ENCODE peak calls at places on chromosomes 16 and 17, in ten cellular contexts. One of them, this sample, is unnamed.

GRCh38 chr16:76956394-76956793 is 234.6 kb upstream of the MON1B start:
- DNase-seq in mesothelial cell of epicardium: no peak
- DNase-seq in epithelial cell of proximal tubule: no peak
- DNase-seq in GM10248: no peak
- DNase-seq in IMR-90: no peak
- DNase-seq in chondrocyte: no peak
- DNase-seq in thoracic aorta: no peak
- DNase-seq in left ventricle myocardium inferior: no peak
- DNase-seq in RWPE1: no peak
- DNase-seq in A549: no peak
- DNase-seq in this sample: no peak

GRCh38 chr16:75702247-75702646 is 986 bp upstream of the DUXB start:
- DNase-seq in mesothelial cell of epicardium: no peak
- DNase-seq in epithelial cell of proximal tubule: no peak
- DNase-seq in GM10248: no peak
- DNase-seq in IMR-90: no peak
- DNase-seq in chondrocyte: no peak
- DNase-seq in thoracic aorta: no peak
- DNase-seq in left ventricle myocardium inferior: no peak
- DNase-seq in RWPE1: peak
- DNase-seq in A549: no peak
- DNase-seq in this sample: no peak

GRCh38 chr17:64017381-64017980 is 3.0 kb downstream of the ICAM2 start:
- DNase-seq in mesothelial cell of epicardium: no peak
- DNase-seq in epithelial cell of proximal tubule: no peak
- DNase-seq in GM10248: no peak
- DNase-seq in IMR-90: no peak
- DNase-seq in chondrocyte: no peak
- DNase-seq in thoracic aorta: no peak
- DNase-seq in left ventricle myocardium inferior: no peak
- DNase-seq in RWPE1: no peak
- DNase-seq in A549: no peak
- DNase-seq in this sample: no peak

GRCh38 chr17:82020874-82021727 is 1.6 kb downstream of the CENPX start:
- DNase-seq in mesothelial cell of epicardium: peak
- DNase-seq in epithelial cell of proximal tubule: peak
- DNase-seq in GM10248: peak
- DNase-seq in IMR-90: peak
- DNase-seq in chondrocyte: no peak
- DNase-seq in thoracic aorta: no peak
- DNase-seq in left ventricle myocardium inferior: peak
- DNase-seq in RWPE1: peak
- DNase-seq in A549: peak
- DNase-seq in this sample: no peak

GRCh38 chr17:19707728-19708221 is 8.6 kb downstream of the SLC47A2 start:
- DNase-seq in mesothelial cell of epicardium: no peak
- DNase-seq in epithelial cell of proximal tubule: no peak
- DNase-seq in GM10248: no peak
- DNase-seq in IMR-90: no peak
- DNase-seq in chondrocyte: no peak
- DNase-seq in thoracic aorta: no peak
- DNase-seq in left ventricle myocardium inferior: no peak
- DNase-seq in RWPE1: no peak
- DNase-seq in A549: no peak
- DNase-seq in this sample: no peak

GRCh38 chr17:42543190-42544079 is 7.4 kb downstream of the NAGLU start:
- DNase-seq in mesothelial cell of epicardium: no peak
- DNase-seq in epithelial cell of proximal tubule: no peak
- DNase-seq in GM10248: no peak
- DNase-seq in IMR-90: no peak
- DNase-seq in chondrocyte: no peak
- DNase-seq in thoracic aorta: no peak
- DNase-seq in left ventricle myocardium inferior: no peak
- DNase-seq in RWPE1: no peak
- DNase-seq in A549: no peak
- DNase-seq in this sample: no peak

GRCh38 chr16:88968589-88969280 is 8.3 kb downstream of the CBFA2T3 start:
- DNase-seq in mesothelial cell of epicardium: no peak
- DNase-seq in epithelial cell of proximal tubule: no peak
- DNase-seq in GM10248: no peak
- DNase-seq in IMR-90: no peak
- DNase-seq in chondrocyte: no peak
- DNase-seq in thoracic aorta: no peak
- DNase-seq in left ventricle myocardium inferior: no peak
- DNase-seq in RWPE1: no peak
- DNase-seq in A549: no peak
- DNase-seq in this sample: no peak

GRCh38 chr16:14346278-14347142 is 275.4 kb downstream of the MRTFB start:
- DNase-seq in mesothelial cell of epicardium: no peak
- DNase-seq in epithelial cell of proximal tubule: no peak
- DNase-seq in GM10248: no peak
- DNase-seq in IMR-90: no peak
- DNase-seq in chondrocyte: no peak
- DNase-seq in thoracic aorta: no peak
- DNase-seq in left ventricle myocardium inferior: no peak
- DNase-seq in RWPE1: no peak
- DNase-seq in A549: no peak
- DNase-seq in this sample: no peak

GRCh38 chr17:64679710-64680216 is 17.7 kb upstream of the SMURF2 start:
- DNase-seq in mesothelial cell of epicardium: no peak
- DNase-seq in epithelial cell of proximal tubule: peak
- DNase-seq in GM10248: no peak
- DNase-seq in IMR-90: peak
- DNase-seq in chondrocyte: no peak
- DNase-seq in thoracic aorta: no peak
- DNase-seq in left ventricle myocardium inferior: no peak
- DNase-seq in RWPE1: peak
- DNase-seq in A549: peak
- DNase-seq in this sample: no peak

GRCh38 chr16:11487289-11487688 is 99.4 kb downstream of the LITAF start:
- DNase-seq in mesothelial cell of epicardium: no peak
- DNase-seq in epithelial cell of proximal tubule: no peak
- DNase-seq in GM10248: no peak
- DNase-seq in IMR-90: no peak
- DNase-seq in chondrocyte: no peak
- DNase-seq in thoracic aorta: no peak
- DNase-seq in left ventricle myocardium inferior: no peak
- DNase-seq in RWPE1: no peak
- DNase-seq in A549: no peak
- DNase-seq in this sample: no peak

GRCh38 chr16:11488304-11488703 is 98.4 kb downstream of the LITAF start:
- DNase-seq in mesothelial cell of epicardium: no peak
- DNase-seq in epithelial cell of proximal tubule: no peak
- DNase-seq in GM10248: no peak
- DNase-seq in IMR-90: no peak
- DNase-seq in chondrocyte: no peak
- DNase-seq in thoracic aorta: no peak
- DNase-seq in left ventricle myocardium inferior: no peak
- DNase-seq in RWPE1: no peak
- DNase-seq in A549: no peak
- DNase-seq in this sample: no peak

GRCh38 chr16:11482946-11483748 is 103.6 kb downstream of the LITAF start:
- DNase-seq in mesothelial cell of epicardium: no peak
- DNase-seq in epithelial cell of proximal tubule: no peak
- DNase-seq in GM10248: no peak
- DNase-seq in IMR-90: no peak
- DNase-seq in chondrocyte: no peak
- DNase-seq in thoracic aorta: no peak
- DNase-seq in left ventricle myocardium inferior: no peak
- DNase-seq in RWPE1: no peak
- DNase-seq in A549: no peak
- DNase-seq in this sample: no peak

GRCh38 chr16:11484691-11485258 is 101.9 kb downstream of the LITAF start:
- DNase-seq in mesothelial cell of epicardium: no peak
- DNase-seq in epithelial cell of proximal tubule: no peak
- DNase-seq in GM10248: no peak
- DNase-seq in IMR-90: peak
- DNase-seq in chondrocyte: no peak
- DNase-seq in thoracic aorta: no peak
- DNase-seq in left ventricle myocardium inferior: no peak
- DNase-seq in RWPE1: no peak
- DNase-seq in A549: no peak
- DNase-seq in this sample: no peak

GRCh38 chr16:11485676-11486075 is 101.0 kb downstream of the LITAF start:
- DNase-seq in mesothelial cell of epicardium: no peak
- DNase-seq in epithelial cell of proximal tubule: no peak
- DNase-seq in GM10248: no peak
- DNase-seq in IMR-90: no peak
- DNase-seq in chondrocyte: no peak
- DNase-seq in thoracic aorta: no peak
- DNase-seq in left ventricle myocardium inferior: no peak
- DNase-seq in RWPE1: no peak
- DNase-seq in A549: no peak
- DNase-seq in this sample: no peak
- TF ChIP-seq CTCF in mesothelial cell of epicardium: no peak
- TF ChIP-seq CTCF in epithelial cell of proximal tubule: no peak
- TF ChIP-seq CTCF in GM10248: no peak
- TF ChIP-seq CTCF in IMR-90: no peak
- TF ChIP-seq CTCF in chondrocyte: no peak
- TF ChIP-seq CTCF in thoracic aorta: no peak
- TF ChIP-seq CTCF in left ventricle myocardium inferior: no peak
- TF ChIP-seq CTCF in RWPE1: no peak
- TF ChIP-seq CTCF in A549: no peak
- TF ChIP-seq CTCF in this sample: no peak

GRCh38 chr17:56636276-56636675 is 42.8 kb downstream of the NOG start:
- DNase-seq in mesothelial cell of epicardium: no peak
- DNase-seq in epithelial cell of proximal tubule: no peak
- DNase-seq in GM10248: no peak
- DNase-seq in IMR-90: no peak
- DNase-seq in chondrocyte: no peak
- DNase-seq in thoracic aorta: no peak
- DNase-seq in left ventricle myocardium inferior: no peak
- DNase-seq in RWPE1: no peak
- DNase-seq in A549: no peak
- DNase-seq in this sample: no peak

GRCh38 chr17:56637254-56637653 is 43.8 kb downstream of the NOG start:
- DNase-seq in mesothelial cell of epicardium: no peak
- DNase-seq in epithelial cell of proximal tubule: no peak
- DNase-seq in GM10248: no peak
- DNase-seq in IMR-90: no peak
- DNase-seq in chondrocyte: no peak
- DNase-seq in thoracic aorta: no peak
- DNase-seq in left ventricle myocardium inferior: no peak
- DNase-seq in RWPE1: no peak
- DNase-seq in A549: no peak
- DNase-seq in this sample: no peak

GRCh38 chr17:56635640-56636039 is 42.1 kb downstream of the NOG start:
- DNase-seq in mesothelial cell of epicardium: no peak
- DNase-seq in epithelial cell of proximal tubule: no peak
- DNase-seq in GM10248: no peak
- DNase-seq in IMR-90: no peak
- DNase-seq in chondrocyte: no peak
- DNase-seq in thoracic aorta: no peak
- DNase-seq in left ventricle myocardium inferior: no peak
- DNase-seq in RWPE1: no peak
- DNase-seq in A549: no peak
- DNase-seq in this sample: no peak

GRCh38 chr17:56630202-56630601 is 36.7 kb downstream of the NOG start:
- DNase-seq in mesothelial cell of epicardium: no peak
- DNase-seq in epithelial cell of proximal tubule: no peak
- DNase-seq in GM10248: no peak
- DNase-seq in IMR-90: no peak
- DNase-seq in chondrocyte: no peak
- DNase-seq in thoracic aorta: no peak
- DNase-seq in left ventricle myocardium inferior: no peak
- DNase-seq in RWPE1: no peak
- DNase-seq in A549: no peak
- DNase-seq in this sample: no peak

GRCh38 chr17:56633681-56634080 is 40.2 kb downstream of the NOG start:
- DNase-seq in mesothelial cell of epicardium: no peak
- DNase-seq in epithelial cell of proximal tubule: no peak
- DNase-seq in GM10248: no peak
- DNase-seq in IMR-90: no peak
- DNase-seq in chondrocyte: no peak
- DNase-seq in thoracic aorta: no peak
- DNase-seq in left ventricle myocardium inferior: no peak
- DNase-seq in RWPE1: no peak
- DNase-seq in A549: no peak
- DNase-seq in this sample: no peak
- TF ChIP-seq CTCF in mesothelial cell of epicardium: no peak
- TF ChIP-seq CTCF in epithelial cell of proximal tubule: no peak
- TF ChIP-seq CTCF in GM10248: no peak
- TF ChIP-seq CTCF in IMR-90: no peak
- TF ChIP-seq CTCF in chondrocyte: no peak
- TF ChIP-seq CTCF in thoracic aorta: no peak
- TF ChIP-seq CTCF in left ventricle myocardium inferior: no peak
- TF ChIP-seq CTCF in RWPE1: no peak
- TF ChIP-seq CTCF in A549: no peak
- TF ChIP-seq CTCF in this sample: no peak

DNA sequence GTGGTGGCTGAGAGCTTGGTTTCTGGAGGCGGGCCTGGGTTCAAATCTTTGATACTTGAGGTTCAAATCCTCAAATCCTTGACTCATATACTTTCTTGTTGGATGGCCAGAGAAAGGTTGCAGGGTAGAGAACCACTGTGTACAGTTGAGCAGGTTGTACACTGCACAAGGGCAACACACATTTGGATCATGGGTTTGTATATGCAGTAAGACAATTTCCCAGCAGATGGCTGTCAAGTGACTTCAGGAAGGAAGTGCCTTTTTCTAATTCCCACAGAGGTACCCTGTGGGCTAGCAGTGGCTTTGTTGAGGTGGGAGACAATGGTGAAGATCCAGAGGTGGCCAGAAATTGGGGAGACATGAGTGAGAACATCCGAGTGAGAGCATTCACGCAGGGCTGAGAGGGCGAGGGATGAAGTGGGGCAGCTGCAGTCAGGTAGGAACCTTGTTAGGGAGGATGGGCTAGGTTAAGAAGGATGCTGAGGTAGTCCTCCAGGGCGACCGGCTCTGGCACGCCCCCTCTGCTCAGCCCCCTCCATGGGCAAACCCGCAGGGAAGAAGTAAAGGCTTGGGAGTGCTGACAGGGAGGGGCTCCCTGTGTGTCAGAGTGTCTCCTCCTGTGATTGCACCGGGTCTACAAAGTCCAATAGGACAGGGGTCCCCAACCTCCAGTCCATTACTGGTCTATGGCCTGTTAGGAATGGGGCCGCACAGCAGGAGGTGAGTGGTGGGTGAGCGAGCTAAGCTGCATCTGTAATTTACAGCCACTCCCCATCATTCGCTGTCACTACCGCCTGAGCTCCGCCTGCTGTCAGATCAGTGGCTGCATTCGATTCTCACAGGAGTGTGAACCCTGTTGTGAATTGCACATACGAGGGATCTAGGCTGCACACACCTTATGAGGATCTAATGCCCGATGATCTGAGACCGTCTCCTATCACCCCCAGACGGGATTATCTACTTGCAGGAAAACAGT is 2.7 kb downstream of the C16orf89 start:
- DNase-seq in mesothelial cell of epicardium: no peak
- DNase-seq in epithelial cell of proximal tubule: no peak
- DNase-seq in GM10248: no peak
- DNase-seq in IMR-90: no peak
- DNase-seq in chondrocyte: peak
- DNase-seq in thoracic aorta: no peak
- DNase-seq in left ventricle myocardium inferior: no peak
- DNase-seq in RWPE1: no peak
- DNase-seq in A549: peak
- DNase-seq in this sample: no peak
- TF ChIP-seq CTCF in mesothelial cell of epicardium: no peak
- TF ChIP-seq CTCF in epithelial cell of proximal tubule: no peak
- TF ChIP-seq CTCF in GM10248: no peak
- TF ChIP-seq CTCF in IMR-90: no peak
- TF ChIP-seq CTCF in chondrocyte: no peak
- TF ChIP-seq CTCF in thoracic aorta: no peak
- TF ChIP-seq CTCF in left ventricle myocardium inferior: no peak
- TF ChIP-seq CTCF in RWPE1: no peak
- TF ChIP-seq CTCF in A549: no peak
- TF ChIP-seq CTCF in this sample: no peak

GRCh38 chr17:48023408-48024148 is 14.0 kb downstream of the COPZ2 start:
- DNase-seq in mesothelial cell of epicardium: peak
- DNase-seq in epithelial cell of proximal tubule: no peak
- DNase-seq in GM10248: no peak
- DNase-seq in IMR-90: peak
- DNase-seq in chondrocyte: peak
- DNase-seq in thoracic aorta: peak
- DNase-seq in left ventricle myocardium inferior: peak
- DNase-seq in RWPE1: peak
- DNase-seq in A549: peak
- DNase-seq in this sample: peak
- TF ChIP-seq CTCF in mesothelial cell of epicardium: peak
- TF ChIP-seq CTCF in epithelial cell of proximal tubule: no peak
- TF ChIP-seq CTCF in GM10248: peak
- TF ChIP-seq CTCF in IMR-90: peak
- TF ChIP-seq CTCF in chondrocyte: peak
- TF ChIP-seq CTCF in thoracic aorta: peak
- TF ChIP-seq CTCF in left ventricle myocardium inferior: peak
- TF ChIP-seq CTCF in RWPE1: peak
- TF ChIP-seq CTCF in A549: no peak
- TF ChIP-seq CTCF in this sample: no peak